ENCODE peak calls at places on chromosomes 16 and 17, in six cellular contexts. J is AG04449, A is NB4, O is endodermal cell, H is A549, Z is tibial artery. W is an unnamed sample.

GRCh38 chr17:70074991-70075390 is at the start of gene KCNJ16:
- DNase-seq in J (no peak), A (no peak), O (no peak), H (peak; percentile 25), Z (no peak), W (no peak)

GRCh38 chr16:53908731-53909130 is 204.8 kb downstream of the FTO start:
- DNase-seq in J (no peak), A (no peak), O (no peak), H (no peak), Z (no peak), W (no peak)

GRCh38 chr17:65657251-65657828 is 95.9 kb upstream of the AXIN2 start:
- DNase-seq in J (no peak), A (no peak), O (no peak), H (no peak), Z (no peak), W (no peak)

GRCh38 chr17:48104440-48104839 is 3.1 kb upstream of the SNX11 start:
- DNase-seq in J (no peak), A (no peak), O (no peak), H (no peak), Z (no peak), W (no peak)

GRCh38 chr17:67194134-67194533 is 50.9 kb downstream of the HELZ start:
- DNase-seq in J (peak; percentile 69), A (no peak), O (no peak), H (peak; percentile 17), Z (no peak), W (no peak)

GRCh38 chr17:47265983-47266541 is 12.4 kb downstream of the ITGB3 start:
- DNase-seq in J (no peak), A (peak; percentile 42), O (no peak), H (no peak), Z (peak; percentile 45), W (peak; percentile 94)

GRCh38 chr16:14409563-14409962 is 220.5 kb downstream of the PARN start:
- DNase-seq in J (peak; percentile 96), A (peak; percentile 4), O (no peak), H (no peak), Z (peak; percentile 84), W (peak; percentile 98)

GRCh38 chr17:8887834-8888703 is 20.6 kb upstream of the PIK3R6 start:
- DNase-seq in J (no peak), A (no peak), O (peak; percentile 99), H (peak; percentile 69), Z (peak; percentile 40), W (peak; percentile 49)

GRCh38 chr17:20924306-20924705 is 118.5 kb downstream of the USP22 start:
- DNase-seq in J (no peak), A (no peak), O (no peak), H (no peak), Z (no peak), W (no peak)

GRCh38 chr17:32525116-32525515 is 38.3 kb downstream of the CDK5R1 start:
- DNase-seq in J (peak; percentile 24), A (no peak), O (no peak), H (no peak), Z (no peak), W (peak; percentile 52)

GRCh38 chr17:72205357-72205756 is 84.5 kb downstream of the SOX9 start:
- DNase-seq in J (no peak), A (no peak), O (peak; percentile 76), H (no peak), Z (no peak), W (no peak)

GRCh38 chr16:70749006-70749678 is 51.8 kb downstream of the VAC14 start:
- DNase-seq in J (no peak), A (peak; percentile 95), O (no peak), H (no peak), Z (no peak), W (no peak)

GRCh38 chr17:47729486-47729885 is 3.5 kb upstream of the TBX21 start:
- DNase-seq in J (no peak), A (no peak), O (peak; percentile 43), H (no peak), Z (no peak), W (no peak)

GRCh38 chr16:4015275-4015990 is 100.8 kb downstream of the ADCY9 start:
- DNase-seq in J (no peak), A (no peak), O (no peak), H (peak; percentile 19), Z (no peak), W (no peak)

GRCh38 chr17:36691606-36692005 is 90.2 kb downstream of the MRM1 start:
- DNase-seq in J (no peak), A (no peak), O (no peak), H (no peak), Z (no peak), W (no peak)

GRCh38 chr17:69485901-69486643 is 71.6 kb downstream of the MAP2K6 start:
- DNase-seq in J (no peak), A (no peak), O (no peak), H (no peak), Z (no peak), W (peak; percentile 22)

GRCh38 chr16:78211200-78211599 is 111.7 kb downstream of the WWOX start:
- DNase-seq in J (no peak), A (no peak), O (no peak), H (no peak), Z (no peak), W (no peak)

GRCh38 chr16:56425439-56425832 is at the start of gene AMFR:
- DNase-seq in J (no peak), A (peak; percentile 89), O (peak; percentile 80), H (peak; percentile 75), Z (peak; percentile 45), W (peak; percentile 70)

GRCh38 chr17:4988168-4988567 is 693 bp upstream of the CAMTA2 start:
- DNase-seq in J (no peak), A (peak; percentile 75), O (no peak), H (no peak), Z (no peak), W (no peak)

GRCh38 chr17:75691371-75692290 is 24.5 kb downstream of the SAP30BP start:
- DNase-seq in J (no peak), A (peak; percentile 96), O (no peak), H (no peak), Z (no peak), W (peak; percentile 30)

GRCh38 chr16:84839054-84839453 is 19.3 kb downstream of the CRISPLD2 start:
- DNase-seq in J (no peak), A (no peak), O (no peak), H (no peak), Z (no peak), W (peak; percentile 93)

GRCh38 chr16:80656731-80657150 is 115.9 kb downstream of the DYNLRB2 start:
- DNase-seq in J (no peak), A (no peak), O (no peak), H (no peak), Z (no peak), W (no peak)

GRCh38 chr16:79543219-79543618 is 57.3 kb downstream of the MAF start:
- DNase-seq in J (no peak), A (no peak), O (no peak), H (no peak), Z (no peak), W (no peak)

GRCh38 chr16:29232811-29233704 is 173.5 kb downstream of the NPIPB11 start:
- DNase-seq in J (no peak), A (no peak), O (no peak), H (no peak), Z (no peak), W (no peak)

GRCh38 chr17:62800580-62800979 is 7.5 kb downstream of the MARCHF10 start:
- DNase-seq in J (no peak), A (no peak), O (peak; percentile 87), H (no peak), Z (no peak), W (no peak)

GRCh38 chr16:75246504-75247205 is 4.8 kb downstream of the BCAR1 start:
- DNase-seq in J (no peak), A (no peak), O (no peak), H (no peak), Z (no peak), W (no peak)

GRCh38 chr16:69371564-69371963 is 14.2 kb downstream of the TERF2 start:
- DNase-seq in J (no peak), A (no peak), O (no peak), H (no peak), Z (no peak), W (no peak)

GRCh38 chr16:71359431-71359830 is 908 bp downstream of the CALB2 start:
- DNase-seq in J (no peak), A (no peak), O (no peak), H (no peak), Z (no peak), W (no peak)

GRCh38 chr17:38341035-38341721 is 2.6 kb downstream of the GPR179 start:
- DNase-seq in J (no peak), A (no peak), O (peak; percentile 94), H (no peak), Z (peak; percentile 34), W (no peak)

GRCh38 chr17:79036609-79037008 is 12.6 kb downstream of the C1QTNF1 start:
- DNase-seq in J (peak; percentile 84), A (peak; percentile 27), O (peak; percentile 17), H (peak; percentile 87), Z (no peak), W (peak; percentile 93)

GRCh38 chr17:32755045-32755805 is 121.7 kb downstream of the MYO1D start:
- DNase-seq in J (peak; percentile 41), A (peak; percentile 64), O (no peak), H (peak; percentile 55), Z (no peak), W (peak; percentile 77)

GRCh38 chr17:16923097-16923903 is 48.6 kb downstream of the TNFRSF13B start:
- DNase-seq in J (no peak), A (no peak), O (peak; percentile 42), H (no peak), Z (peak; percentile 13), W (no peak)
- H3K4me3 ChIP-seq in J (no peak overlapping the region), A (no peak overlapping the region), O (no peak overlapping the region), H (no peak overlapping the region), Z (no peak overlapping the region), W (no peak overlapping the region)

GRCh38 chr17:56231693-56232092 is 78.4 kb downstream of the ANKFN1 start:
- DNase-seq in J (no peak), A (peak; percentile 18), O (no peak), H (no peak), Z (no peak), W (peak; percentile 16)
- TF ChIP-seq CTCF in J (no peak), A (peak; percentile 30), O (peak; percentile 60), H (no peak), Z (no peak), W (peak; percentile 26)

GRCh38 chr16:66358231-66358630 is 8.3 kb upstream of the CDH5 start:
- DNase-seq in J (no peak), A (no peak), O (no peak), H (no peak), Z (no peak), W (no peak)

GRCh38 chr16:66359012-66359411 is 7.5 kb upstream of the CDH5 start:
- DNase-seq in J (no peak), A (peak; percentile 32), O (no peak), H (peak; percentile 49), Z (no peak), W (peak; percentile 66)

GRCh38 chr16:66360624-66361324 is 5.7 kb upstream of the CDH5 start:
- DNase-seq in J (no peak), A (peak; percentile 65), O (no peak), H (no peak), Z (no peak), W (no peak)

GRCh38 chr16:66361604-66362135 is 4.8 kb upstream of the CDH5 start:
- DNase-seq in J (no peak), A (no peak), O (peak; percentile 32), H (no peak), Z (no peak), W (no peak)

GRCh38 chr16:66359811-66360608 is 6.5 kb upstream of the CDH5 start:
- DNase-seq in J (no peak), A (no peak), O (no peak), H (no peak), Z (no peak), W (no peak)
- H3K4me3 ChIP-seq in J (no peak overlapping the region), A (no peak overlapping the region), O (no peak overlapping the region), H (no peak overlapping the region), Z (no peak overlapping the region), W (no peak overlapping the region)

GRCh38 chr17:6800422-6801027 is 24.5 kb downstream of the FBXO39 start:
- DNase-seq in J (no peak), A (no peak), O (peak; percentile 85), H (no peak), Z (no peak), W (no peak)
- TF ChIP-seq CTCF in J (no peak), A (no peak), O (peak; percentile 77), H (no peak), Z (no peak), W (no peak)

W was measured in fibroblast of mammary gland.